ENCODE peak calls at places on chromosomes 7 and 10, in seven cellular contexts. H is NCI-H1092, Z is heart left ventricle, V is Calu3, C is CD14-positive monocyte, Y is fibroblast of the aortic adventitia, U is stromal cell of bone marrow. M is an unnamed sample.

GRCh38 chr10:794382-794956 is 105.0 kb upstream of the DIP2C start:
- DNase-seq in Y (no peak), Z (no peak), C (peak), V (no peak), H (no peak), U (no peak), M (no peak)

GRCh38 chr10:24887855-24888231 is 64.6 kb downstream of the PRTFDC1 start:
- DNase-seq in H (no peak), Z (no peak), C (no peak), U (no peak), V (no peak), Y (no peak), M (no peak)

GRCh38 chr10:28248092-28248491 is 54.8 kb downstream of the MPP7 start:
- DNase-seq in Z (no peak), C (peak), Y (peak), U (no peak), V (no peak), H (no peak), M (no peak)

GRCh38 chr7:135771961-135772638 is 23.5 kb upstream of the FAM180A start:
- DNase-seq in Y (peak), V (no peak), U (no peak), C (no peak), H (no peak), Z (no peak), M (no peak)

GRCh38 chr7:13021566-13021965 is 334.1 kb downstream of the ARL4A start:
- DNase-seq in Y (no peak), Z (no peak), V (no peak), U (no peak), C (no peak), H (no peak), M (no peak)

GRCh38 chr7:34362621-34363020 is 295.4 kb upstream of the NPSR1 start:
- DNase-seq in C (no peak), U (no peak), H (no peak), Z (no peak), V (no peak), Y (no peak), M (no peak)

GRCh38 chr10:62261666-62262065 is 7.0 kb downstream of the RTKN2 start:
- DNase-seq in V (no peak), Z (no peak), C (no peak), U (no peak), Y (peak), H (no peak), M (no peak)

GRCh38 chr7:2594599-2594998 is 35.8 kb downstream of the IQCE start:
- DNase-seq in Z (no peak), Y (no peak), V (no peak), H (no peak), C (no peak), U (no peak), M (no peak)

GRCh38 chr7:107076781-107077698 is 32.5 kb downstream of the PRKAR2B start:
- DNase-seq in V (no peak), U (no peak), Z (no peak), C (no peak), H (no peak), Y (no peak), M (no peak)

GRCh38 chr10:123287594-123288247 is 133.5 kb downstream of the BUB3 start:
- DNase-seq in V (peak), Z (no peak), U (no peak), H (no peak), C (no peak), Y (peak), M (no peak)

GRCh38 chr10:124735491-124736286 is 8.5 kb downstream of the FAM53B start:
- DNase-seq in U (no peak), C (no peak), Y (no peak), H (no peak), Z (no peak), V (no peak), M (no peak)

GRCh38 chr7:10931161-10931560 is 42.5 kb upstream of the PHF14 start:
- DNase-seq in Z (no peak), C (no peak), U (no peak), Y (no peak), H (no peak), V (no peak), M (no peak)

GRCh38 chr7:36155811-36156361 is 2.8 kb downstream of the EEPD1 start:
- DNase-seq in Z (peak), Y (no peak), U (no peak), V (peak), H (peak), C (no peak), M (peak)

GRCh38 chr7:34087892-34088891 is 182.9 kb downstream of the BMPER start:
- DNase-seq in Z (no peak), Y (peak), V (peak), C (no peak), H (no peak), U (no peak), M (no peak)

GRCh38 chr10:20890491-20891337 is 6.4 kb downstream of the NEBL start:
- DNase-seq in H (no peak), Y (peak), V (no peak), C (no peak), U (no peak), Z (no peak), M (no peak)

GRCh38 chr7:47346378-47346914 is 235.5 kb downstream of the TNS3 start:
- DNase-seq in C (no peak), Z (no peak), Y (no peak), V (no peak), U (no peak), H (no peak), M (no peak)

GRCh38 chr10:94292448-94293118 is 70.2 kb downstream of the NOC3L start:
- DNase-seq in H (no peak), U (peak), Y (peak), C (no peak), Z (peak), V (peak), M (peak)

GRCh38 chr7:46218461-46219202 is 297.6 kb upstream of the IGFBP3 start:
- DNase-seq in C (no peak), U (no peak), V (no peak), Z (no peak), Y (no peak), H (no peak), M (no peak)

M was measured in ovary.